ENCODE peak calls at places on chromosomes 12 and 14, in four cellular contexts. M is IMR-90, O is transverse colon, Z is H1. H is an unnamed sample. For H3K4me1, the result is how much of the 10 kb centered on the place peaks cover.

GRCh38 chr12:117063162-117063911 is 35.9 kb downstream of the TESC start:
- DNase-seq in M (no peak), O (peak), Z (no peak), H (peak)

GRCh38 chr14:64675246-64675645 is 29.0 kb upstream of the PLEKHG3 start:
- DNase-seq in M (no peak), O (peak), Z (no peak), H (peak)

GRCh38 chr14:32430326-32430725 is 101.2 kb downstream of the AKAP6 start:
- DNase-seq in M (peak), O (no peak), Z (no peak), H (no peak)

GRCh38 chr14:93311082-93311481 is 21.8 kb downstream of the BTBD7 start:
- DNase-seq in M (no peak), O (no peak), Z (no peak), H (no peak)

GRCh38 chr12:66035289-66035961 is 95.1 kb downstream of the LLPH start:
- DNase-seq in M (peak), O (no peak), Z (no peak), H (no peak)

GRCh38 chr12:53938276-53939140 is at the start of gene HOXC13:
- DNase-seq in M (no peak), O (no peak), Z (peak), H (peak)

GRCh38 chr12:3550839-3551238 is 59.8 kb downstream of the PRMT8 start:
- DNase-seq in M (no peak), O (no peak), Z (no peak), H (no peak)

GRCh38 chr12:126483145-126484068 is 1418.2 kb downstream of the AACS start:
- DNase-seq in M (no peak), O (no peak), Z (no peak), H (no peak)

GRCh38 chr12:46531059-46531785 is 158.6 kb upstream of the SLC38A2 start:
- DNase-seq in M (no peak), O (no peak), Z (no peak), H (no peak)

GRCh38 chr12:43736921-43737440 is 21.6 kb downstream of the PUS7L start:
- DNase-seq in M (peak), O (no peak), Z (no peak), H (no peak)

GRCh38 chr12:26523708-26524150 is 309.3 kb downstream of the ITPR2 start:
- DNase-seq in M (peak), O (peak), Z (no peak), H (peak)

GRCh38 chr12:99392091-99392850 is 255.3 kb upstream of the GARIN6 start:
- DNase-seq in M (no peak), O (no peak), Z (no peak), H (no peak)

GRCh38 chr12:131222271-131223139 is 268.8 kb downstream of the ADGRD1 start:
- DNase-seq in M (no peak), O (no peak), Z (no peak), H (no peak)

GRCh38 chr14:53929871-53930685 is 26.5 kb downstream of the BMP4 start:
- DNase-seq in M (no peak), O (peak), Z (no peak), H (peak)

GRCh38 chr12:122123051-122123760 is 44.6 kb downstream of the MLXIP start:
- DNase-seq in M (peak), O (peak), Z (no peak), H (peak)

GRCh38 chr12:130520784-130521183 is 183.1 kb downstream of the PIWIL1 start:
- DNase-seq in M (no peak), O (no peak), Z (no peak), H (no peak)

GRCh38 chr12:130859128-130859527 is 12.7 kb upstream of the RAN start:
- DNase-seq in M (no peak), O (no peak), Z (no peak), H (no peak)

GRCh38 chr12:92342574-92342973 is 196.9 kb upstream of the BTG1 start:
- DNase-seq in M (no peak), O (no peak), Z (no peak), H (no peak)

GRCh38 chr12:128771681-128772080 is 52.1 kb downstream of the SLC15A4 start:
- DNase-seq in M (peak), O (no peak), Z (no peak), H (no peak)

GRCh38 chr14:23577004-23577681 is 1.4 kb downstream of the JPH4 start:
- DNase-seq in M (no peak), O (no peak), Z (no peak), H (peak)

GRCh38 chr14:89508863-89509262 is 91.8 kb upstream of the FOXN3 start:
- DNase-seq in M (no peak), O (no peak), Z (no peak), H (no peak)

GRCh38 chr14:87632796-87633195 is 360.2 kb downstream of the GALC start:
- DNase-seq in M (no peak), O (no peak), Z (no peak), H (no peak)

GRCh38 chr12:29547151-29547561 is 49.7 kb upstream of the OVCH1 start:
- DNase-seq in M (peak), O (no peak), Z (no peak), H (no peak)

GRCh38 chr14:24059841-24060388 is 8.1 kb downstream of the CARMIL3 start:
- DNase-seq in M (no peak), O (no peak), Z (no peak), H (no peak)

GRCh38 chr14:32349322-32349721 is 20.2 kb downstream of the AKAP6 start:
- DNase-seq in M (no peak), O (no peak), Z (no peak), H (no peak)

GRCh38 chr14:24918822-24919221 is 131.1 kb downstream of the STXBP6 start:
- DNase-seq in M (no peak), O (no peak), Z (no peak), H (no peak)

GRCh38 chr14:77369280-77369679 is 7.6 kb downstream of the TMED8 start:
- DNase-seq in M (no peak), O (no peak), Z (no peak), H (no peak)

GRCh38 chr14:39175445-39176262 is 600 bp downstream of the PNN start:
- DNase-seq in M (peak), O (no peak), Z (no peak), H (peak)

GRCh38 chr14:32588448-32589320 is 259.6 kb downstream of the AKAP6 start:
- DNase-seq in M (peak), O (no peak), Z (no peak), H (no peak)

GRCh38 chr12:92300781-92301180 is 155.1 kb upstream of the BTG1 start:
- DNase-seq in M (no peak), O (no peak), Z (no peak), H (no peak)

GRCh38 chr14:59435106-59435505 is 30.1 kb downstream of the GPR135 start:
- DNase-seq in M (no peak), O (no peak), Z (no peak), H (no peak)

GRCh38 chr14:59435987-59436386 is 29.2 kb downstream of the GPR135 start:
- DNase-seq in M (no peak), O (no peak), Z (no peak), H (no peak)

GRCh38 chr14:59438148-59438766 is 26.9 kb downstream of the GPR135 start:
- DNase-seq in M (peak), O (no peak), Z (no peak), H (no peak)

GRCh38 chr14:59439256-59440015 is 25.7 kb downstream of the GPR135 start:
- DNase-seq in M (peak), O (no peak), Z (no peak), H (no peak)
- H3K27ac ChIP-seq in M (peak), O (no peak), Z (no peak), H (no peak)

GRCh38 chr14:71137536-71138235 is 230.4 kb downstream of the PCNX1 start:
- DNase-seq in M (no peak), O (no peak), Z (no peak), H (no peak)

GRCh38 chr14:71138236-71139057 is 231.2 kb downstream of the PCNX1 start:
- DNase-seq in M (no peak), O (no peak), Z (no peak), H (no peak)

GRCh38 chr14:71135496-71135895 is 228.2 kb downstream of the PCNX1 start:
- DNase-seq in M (no peak), O (no peak), Z (no peak), H (no peak)

GRCh38 chr14:71135911-71136310 is 228.7 kb downstream of the PCNX1 start:
- DNase-seq in M (no peak), O (no peak), Z (no peak), H (no peak)

DNA sequence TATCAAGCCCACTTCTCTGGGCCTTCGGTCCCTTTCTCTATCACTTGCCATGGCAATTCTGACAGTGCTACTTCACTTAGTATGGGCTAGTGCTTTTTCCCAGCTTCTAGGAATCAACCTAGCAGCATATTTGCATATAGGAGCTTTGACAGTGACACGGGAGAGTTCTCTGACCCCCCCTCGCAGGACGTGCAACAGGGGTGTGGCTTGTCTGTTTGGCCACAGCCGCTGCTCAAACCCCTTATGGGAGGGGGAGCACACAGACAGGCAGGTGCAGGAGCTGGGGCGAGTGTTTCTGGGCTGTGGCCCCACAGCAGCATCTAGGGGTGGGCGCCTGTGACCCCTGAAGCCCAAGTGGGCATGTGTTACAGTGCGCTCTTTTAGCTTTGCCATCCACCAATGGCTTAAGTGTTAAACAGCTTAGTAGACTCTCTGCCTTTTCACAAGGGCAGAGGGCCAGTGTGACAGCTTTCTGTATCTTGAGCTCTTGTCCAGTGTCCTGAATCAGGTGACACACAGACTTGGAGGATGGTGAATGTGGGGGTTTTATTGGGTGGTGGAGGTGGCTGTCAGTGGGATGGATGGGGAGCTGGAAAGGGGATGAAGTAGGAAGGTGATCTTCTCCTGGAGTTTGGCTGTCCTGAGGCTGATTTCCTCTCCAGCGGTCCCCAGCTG is 229.3 kb downstream of the PCNX1 start:
- DNase-seq in M (no peak), O (no peak), Z (no peak), H (no peak)
- H3K4me1 ChIP-seq in M (under half), O (under half), Z (under half), H (under half)

GRCh38 chr12:69836015-69836414 is 11.0 kb downstream of the MYRFL start:
- DNase-seq in M (no peak), O (no peak), Z (no peak), H (no peak)
- H3K27ac ChIP-seq in M (no peak), O (no peak), Z (no peak), H (no peak)

GRCh38 chr12:14950421-14950820 is 11.0 kb downstream of the ARHGDIB start:
- DNase-seq in M (no peak), O (no peak), Z (no peak), H (no peak)

GRCh38 chr12:14950982-14951746 is 10.2 kb downstream of the ARHGDIB start:
- DNase-seq in M (no peak), O (peak), Z (no peak), H (peak)

GRCh38 chr12:14948672-14949071 is 10.3 kb upstream of the ERP27 start:
- DNase-seq in M (peak), O (peak), Z (no peak), H (peak)

GRCh38 chr12:14946856-14947255 is 8.5 kb upstream of the ERP27 start:
- DNase-seq in M (no peak), O (no peak), Z (no peak), H (no peak)

DNA sequence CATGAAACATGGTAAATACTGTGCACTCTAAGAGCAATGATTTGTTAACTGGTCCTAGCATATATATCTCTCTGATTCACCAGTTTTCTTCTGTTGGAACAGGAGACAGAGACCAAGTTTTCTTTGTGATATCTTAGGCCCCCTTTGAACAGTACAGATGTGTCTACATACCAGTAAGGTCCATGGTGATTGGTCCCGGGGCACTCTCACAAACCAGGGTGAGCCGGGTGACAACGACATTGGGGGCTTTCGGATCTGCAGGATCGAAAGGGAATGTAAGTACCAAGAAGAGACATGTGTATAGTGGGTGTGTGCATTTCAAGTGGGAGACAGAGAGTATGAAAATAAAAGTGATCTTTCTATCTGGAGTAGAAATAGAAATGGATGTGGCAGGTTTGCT is 11.3 kb upstream of the ERP27 start:
- DNase-seq in M (no peak), O (no peak), Z (no peak), H (peak)
- H3K4me1 ChIP-seq in M (under half), O (under half), Z (under half), H (under half)

GRCh38 chr14:73491256-73491976 is 683 bp downstream of the RIOX1 start:
- DNase-seq in M (peak), O (peak), Z (no peak), H (peak)
- H3K27ac ChIP-seq in M (peak), O (peak), Z (peak), H (peak)

DNA sequence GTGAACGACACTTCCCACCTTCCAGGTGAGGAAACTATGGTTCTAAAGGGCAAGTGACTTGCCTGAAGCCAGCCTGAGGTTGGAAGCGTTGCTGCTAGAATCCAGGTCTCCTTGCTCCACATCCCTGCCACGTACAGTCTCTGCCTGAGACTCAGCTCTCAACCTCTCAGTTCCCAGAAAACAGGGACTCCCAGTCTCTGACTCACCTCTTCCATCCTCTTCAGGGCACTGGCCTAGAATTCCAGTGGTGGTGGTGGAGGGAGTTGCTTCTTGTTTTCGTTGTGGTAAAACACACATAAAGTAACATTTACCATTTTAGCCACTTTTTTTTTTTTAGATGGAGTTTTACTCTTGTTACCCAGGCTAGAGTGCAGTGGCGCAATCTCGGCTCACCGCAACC is 7.3 kb downstream of the GPR68 start:
- DNase-seq in M (peak), O (no peak), Z (no peak), H (no peak)
- H3K4me1 ChIP-seq in M (under half), O (under half), Z (under half), H (under half)